ENCODE peak calls at places on chromosomes 16 and 17, in ten cellular contexts. U, T, P, A, B, C, I, N, F and M are unnamed samples.
A peak's percentile ranks its signal among the peaks of the same experiment; 100 is the strongest.

GRCh38 chr16:85089485-85089884 is 22.8 kb downstream of the CIBAR2 start:
- DNase-seq in B (no peak), T (no peak), F (no peak), N (no peak), P (no peak), A (no peak), C (peak; percentile 65), I (no peak), U (no peak), M (no peak)

GRCh38 chr17:34663714-34664113 is 84.3 kb downstream of the TMEM132E start:
- DNase-seq in N (no peak), U (no peak), B (no peak), F (no peak), C (no peak), A (no peak), P (no peak), T (peak; percentile 12), I (no peak), M (no peak)

GRCh38 chr16:49158029-49158642 is 123.5 kb downstream of the CBLN1 start:
- DNase-seq in C (peak; percentile 57), P (no peak), F (no peak), U (peak; percentile 58), B (no peak), T (peak; percentile 3), I (no peak), N (no peak), A (no peak), M (peak; percentile 19)

GRCh38 chr16:27085182-27085581 is 18.5 kb downstream of the C16orf82 start:
- DNase-seq in F (no peak), U (no peak), I (peak; percentile 38), A (no peak), C (no peak), N (no peak), B (no peak), T (no peak), P (no peak), M (no peak)

GRCh38 chr17:76434870-76435269 is 18.1 kb downstream of the UBE2O start:
- DNase-seq in N (no peak), I (no peak), T (no peak), U (no peak), P (no peak), F (no peak), B (no peak), C (no peak), A (no peak), M (no peak)

GRCh38 chr16:85420501-85421337 is 192.4 kb upstream of the GSE1 start:
- DNase-seq in B (no peak), I (peak; percentile 69), T (peak; percentile 59), P (no peak), U (peak; percentile 85), A (peak; percentile 71), F (peak; percentile 73), C (peak; percentile 49), N (no peak), M (peak; percentile 94)

GRCh38 chr16:17565605-17566004 is 94.8 kb upstream of the XYLT1 start:
- DNase-seq in C (no peak), N (no peak), T (no peak), B (no peak), P (no peak), A (no peak), I (no peak), F (no peak), U (no peak), M (no peak)

GRCh38 chr16:27768651-27769270 is 218.8 kb downstream of the KATNIP start:
- DNase-seq in N (no peak), T (no peak), A (no peak), C (no peak), B (no peak), I (no peak), U (no peak), P (no peak), F (no peak), M (no peak)

GRCh38 chr17:1032391-1032790 is 35.5 kb downstream of the TIMM22 start:
- DNase-seq in N (no peak), U (no peak), T (no peak), P (no peak), C (no peak), A (no peak), I (no peak), F (no peak), B (no peak), M (no peak)

GRCh38 chr17:82648165-82648668 is at the start of gene WDR45B:
- DNase-seq in B (peak; percentile 95), P (peak; percentile 80), I (peak; percentile 96), F (peak; percentile 95), N (peak; percentile 95), A (peak; percentile 94), T (peak; percentile 98), U (peak; percentile 90), C (peak; percentile 97), M (peak; percentile 100)

GRCh38 chr16:88649924-88650748 is 717 bp downstream of the CYBA start:
- DNase-seq in T (peak; percentile 47), I (peak; percentile 75), U (no peak), A (no peak), F (no peak), C (no peak), B (no peak), P (no peak), N (no peak), M (peak; percentile 79)

GRCh38 chr16:79093554-79093967 is 507.0 kb downstream of the MAF start:
- DNase-seq in B (no peak), N (peak; percentile 75), T (peak; percentile 28), C (no peak), A (no peak), U (no peak), I (no peak), P (no peak), F (no peak), M (no peak)

GRCh38 chr16:12252616-12253015 is 276.1 kb downstream of the SNX29 start:
- DNase-seq in B (no peak), U (no peak), C (no peak), A (no peak), I (no peak), N (no peak), T (no peak), P (no peak), F (no peak), M (no peak)

GRCh38 chr16:29994613-29995329 is 646 bp downstream of the HIRIP3 start:
- DNase-seq in C (peak; percentile 90), N (no peak), A (peak; percentile 70), B (no peak), T (peak; percentile 73), I (peak; percentile 77), P (no peak), F (no peak), U (no peak), M (peak; percentile 87)

GRCh38 chr17:40168262-40168832 is 8.9 kb upstream of the RAPGEFL1 start:
- DNase-seq in T (peak; percentile 72), I (no peak), N (peak; percentile 43), F (peak; percentile 88), U (no peak), A (no peak), P (no peak), B (no peak), C (peak; percentile 62), M (peak; percentile 70)

GRCh38 chr17:60559995-60560859 is 34.2 kb upstream of the APPBP2 start:
- DNase-seq in F (no peak), N (no peak), C (no peak), T (no peak), B (no peak), P (no peak), A (no peak), I (no peak), U (no peak), M (no peak)

GRCh38 chr16:50947826-50948225 is 203.2 kb downstream of the SALL1 start:
- DNase-seq in B (no peak), A (no peak), F (no peak), U (no peak), P (no peak), I (no peak), T (no peak), N (no peak), C (no peak), M (no peak)